ENCODE peak calls at places on chromosomes 11 and 22, in seven cellular contexts. T, F, U, V, X, O and K are unnamed samples.

GRCh38 chr11:42462558-42463310 is 849.1 kb upstream of the API5 start:
- DNase-seq in X (no peak), O (no peak), V (no peak), T (no peak), F (no peak), U (no peak), K (no peak)

GRCh38 chr11:100719809-100720221 is 32.7 kb downstream of the ARHGAP42 start:
- DNase-seq in X (peak; percentile 62), U (no peak), V (no peak), T (no peak), O (peak; percentile 73), F (peak; percentile 95), K (peak; percentile 84)

GRCh38 chr11:66467034-66467659 is 442 bp downstream of the PELI3 start:
- DNase-seq in O (no peak), T (no peak), U (no peak), V (no peak), X (no peak), F (peak; percentile 39), K (peak; percentile 25)

GRCh38 chr11:9153651-9154050 is 62.3 kb upstream of the SCUBE2 start:
- DNase-seq in F (no peak), X (no peak), T (no peak), U (no peak), O (no peak), V (no peak), K (no peak)

GRCh38 chr22:36562261-36562835 is 33.4 kb upstream of the EIF3D start:
- DNase-seq in O (peak; percentile 13), V (no peak), U (no peak), F (peak; percentile 79), X (no peak), T (no peak), K (peak; percentile 70)

GRCh38 chr11:111982532-111983186 is 42.5 kb upstream of the DLAT start:
- DNase-seq in F (no peak), X (no peak), V (no peak), U (no peak), T (no peak), O (no peak), K (no peak)

GRCh38 chr11:42311504-42311903 is 852.1 kb upstream of the LRRC4C start:
- DNase-seq in U (no peak), O (no peak), X (no peak), F (no peak), V (no peak), T (no peak), K (no peak)

GRCh38 chr11:33682446-33682845 is 18.2 kb downstream of the C11orf91 start:
- DNase-seq in U (no peak), V (no peak), O (no peak), X (no peak), T (no peak), F (peak; percentile 36), K (peak; percentile 48)

GRCh38 chr11:108923413-108923812 is 258.5 kb downstream of the DDX10 start:
- DNase-seq in X (no peak), T (no peak), U (no peak), O (no peak), F (peak; percentile 94), V (no peak), K (no peak)

GRCh38 chr11:58924230-58924629 is 15.1 kb upstream of the GLYATL1 start:
- DNase-seq in O (no peak), F (no peak), U (no peak), V (no peak), X (no peak), T (no peak), K (no peak)

GRCh38 chr22:49328076-49328475 is 499.6 kb downstream of the BRD1 start:
- DNase-seq in V (no peak), X (no peak), O (no peak), T (no peak), F (no peak), U (no peak), K (no peak)

GRCh38 chr11:59171508-59172322 is at the start of gene DTX4:
- DNase-seq in U (peak; percentile 80), T (peak; percentile 85), X (peak; percentile 96), F (peak; percentile 93), V (peak; percentile 85), O (peak; percentile 92), K (peak; percentile 91)

GRCh38 chr11:117717485-117718314 is 79.3 kb downstream of the DSCAML1 start:
- DNase-seq in F (peak; percentile 10), V (no peak), U (no peak), T (no peak), O (no peak), X (no peak), K (no peak)

GRCh38 chr22:19383292-19383691 is 48.2 kb downstream of the HIRA start:
- DNase-seq in F (no peak), X (no peak), T (no peak), V (no peak), U (no peak), O (no peak), K (no peak)

GRCh38 chr11:85947431-85948272 is 92.5 kb downstream of the CCDC83 start:
- DNase-seq in T (no peak), U (no peak), X (peak; percentile 59), V (no peak), O (no peak), F (peak; percentile 22), K (peak; percentile 81)

GRCh38 chr11:12285811-12286222 is 91.6 kb upstream of the PARVA start:
- DNase-seq in X (no peak), V (no peak), U (no peak), T (no peak), O (no peak), F (peak; percentile 46), K (no peak)

GRCh38 chr22:39643311-39644083 is 72.9 kb downstream of the CACNA1I start:
- DNase-seq in F (no peak), O (no peak), T (no peak), X (no peak), V (no peak), U (no peak), K (no peak)

GRCh38 chr22:33803371-33803770 is 116.9 kb downstream of the LARGE1 start:
- DNase-seq in F (no peak), T (no peak), U (no peak), O (no peak), V (no peak), X (no peak), K (no peak)

GRCh38 chr11:64971421-64972233 is at the start of gene MAJIN:
- DNase-seq in X (peak; percentile 84), F (peak; percentile 89), O (no peak), V (peak; percentile 91), T (peak; percentile 80), U (peak; percentile 86), K (no peak)

GRCh38 chr22:49975543-49976389 is 15.2 kb downstream of the PIM3 start:
- DNase-seq in U (no peak), O (no peak), T (no peak), X (peak; percentile 25), F (no peak), V (no peak), K (no peak)

GRCh38 chr11:130418756-130419155 is 9.7 kb downstream of the ADAMTS8 start:
- DNase-seq in U (no peak), T (no peak), O (no peak), F (no peak), V (no peak), X (no peak), K (no peak)

GRCh38 chr11:14413307-14414072 is 54.5 kb upstream of the RRAS2 start:
- DNase-seq in T (no peak), X (no peak), U (no peak), F (no peak), O (no peak), V (no peak), K (peak; percentile 47)

GRCh38 chr22:44371741-44372525 is 59.2 kb upstream of the SHISAL1 start:
- DNase-seq in U (no peak), V (no peak), X (peak; percentile 10), T (no peak), F (no peak), O (no peak), K (no peak)

GRCh38 chr11:95592455-95592854 is 197.1 kb downstream of the FAM76B start:
- DNase-seq in F (no peak), U (no peak), V (no peak), X (peak; percentile 33), O (no peak), T (no peak), K (no peak)

GRCh38 chr11:102802341-102802740 is 4.4 kb upstream of the MMP1 start:
- DNase-seq in X (no peak), O (no peak), U (no peak), T (no peak), V (no peak), F (peak; percentile 75), K (peak; percentile 63)

GRCh38 chr11:1830500-1831223 is 4.1 kb upstream of the SYT8 start:
- DNase-seq in T (no peak), O (peak; percentile 30), V (no peak), U (no peak), F (no peak), X (no peak), K (peak; percentile 94)

GRCh38 chr11:102317768-102318103 is 452 bp downstream of the BIRC3 start:
- DNase-seq in F (no peak), V (no peak), U (no peak), O (no peak), X (no peak), T (no peak), K (peak; percentile 66)

GRCh38 chr11:88543902-88544655 is 206.5 kb upstream of the CTSC start:
- DNase-seq in U (peak; percentile 53), V (peak; percentile 72), T (peak; percentile 63), F (peak; percentile 83), O (peak; percentile 68), X (peak; percentile 70), K (peak; percentile 92)

GRCh38 chr11:57566035-57566504 is 1.4 kb downstream of the UBE2L6 start:
- DNase-seq in F (peak; percentile 76), V (peak; percentile 28), O (peak; percentile 51), U (no peak), X (no peak), T (no peak), K (peak; percentile 44)

GRCh38 chr11:118398797-118399564 is 2.4 kb upstream of the ATP5MG start:
- DNase-seq in O (no peak), X (no peak), U (peak; percentile 17), F (peak; percentile 64), T (no peak), V (peak; percentile 52), K (no peak)

GRCh38 chr22:24424001-24424900 is 3.1 kb upstream of the ADORA2A start:
- DNase-seq in V (peak; percentile 38), U (no peak), T (peak; percentile 28), F (peak; percentile 24), X (no peak), O (no peak), K (no peak)

GRCh38 chr11:72012897-72013721 is 14.4 kb downstream of the IL18BP start:
- DNase-seq in O (no peak), X (peak; percentile 74), T (no peak), F (no peak), U (no peak), V (no peak), K (peak; percentile 45)

GRCh38 chr11:69450857-69451220 is 30.6 kb upstream of the LINC01488 start:
- DNase-seq in T (no peak), F (no peak), U (no peak), X (no peak), V (no peak), O (no peak), K (no peak)